ENCODE peak calls at places on chromosomes 1 and 21, in six cellular contexts. F, B, S, M, Q and J are unnamed samples.

GRCh38 chr1:62621907-62622306 is 24.6 kb downstream of the ANGPTL3 start:
- DNase-seq in F (no peak), B (no peak), S (peak), M (peak), Q (no peak), J (no peak)

GRCh38 chr1:234659538-234659937 is 49.6 kb upstream of the IRF2BP2 start:
- DNase-seq in F (no peak), B (no peak), S (peak), M (no peak), Q (no peak), J (no peak)

GRCh38 chr1:15429701-15430149 is 8.5 kb upstream of the CTRC start:
- DNase-seq in F (no peak), B (no peak), S (peak), M (no peak), Q (no peak), J (no peak)

GRCh38 chr1:201408176-201408814 is 9.2 kb upstream of the LAD1 start:
- DNase-seq in F (peak), B (peak), S (peak), M (peak), Q (peak), J (peak)

GRCh38 chr21:35367558-35367957 is 318.5 kb upstream of the RUNX1 start:
- DNase-seq in F (no peak), B (no peak), S (no peak), M (peak), Q (no peak), J (no peak)

GRCh38 chr1:58724483-58724882 is 24.6 kb upstream of the MYSM1 start:
- DNase-seq in F (no peak), B (no peak), S (no peak), M (no peak), Q (no peak), J (no peak)

GRCh38 chr1:38788937-38789336 is 70.6 kb downstream of the RRAGC start:
- DNase-seq in F (no peak), B (no peak), S (no peak), M (no peak), Q (no peak), J (no peak)

GRCh38 chr1:199029855-199030254 is 391.0 kb downstream of the PTPRC start:
- DNase-seq in F (no peak), B (no peak), S (peak), M (no peak), Q (no peak), J (peak)

GRCh38 chr1:152735648-152736047 is 22.2 kb upstream of the KPRP start:
- DNase-seq in F (no peak), B (no peak), S (no peak), M (no peak), Q (no peak), J (no peak)

GRCh38 chr1:182626527-182626926 is 22.3 kb upstream of the RGS16 start:
- DNase-seq in F (no peak), B (no peak), S (no peak), M (no peak), Q (no peak), J (no peak)

GRCh38 chr1:12424150-12424549 is 193.9 kb downstream of the DHRS3 start:
- DNase-seq in F (no peak), B (no peak), S (peak), M (no peak), Q (no peak), J (no peak)

GRCh38 chr1:41895552-41895951 is 23.2 kb downstream of the HIVEP3 start:
- DNase-seq in F (no peak), B (peak), S (peak), M (peak), Q (no peak), J (peak)

GRCh38 chr1:179101566-179101965 is 19.7 kb downstream of the TOR3A start:
- DNase-seq in F (no peak), B (no peak), S (no peak), M (no peak), Q (no peak), J (no peak)

GRCh38 chr1:198068280-198068679 is 88.5 kb upstream of the NEK7 start:
- DNase-seq in F (no peak), B (no peak), S (no peak), M (no peak), Q (no peak), J (no peak)

GRCh38 chr21:46096997-46097825 is 701 bp upstream of the COL6A2 start:
- DNase-seq in F (no peak), B (peak), S (no peak), M (no peak), Q (peak), J (no peak)

GRCh38 chr1:248752119-248752931 is 3.2 kb downstream of the LYPD8 start:
- DNase-seq in F (no peak), B (no peak), S (peak), M (no peak), Q (no peak), J (no peak)

GRCh38 chr1:13667696-13668095 is 32.3 kb upstream of the PRDM2 start:
- DNase-seq in F (no peak), B (no peak), S (no peak), M (no peak), Q (no peak), J (no peak)

GRCh38 chr1:23936481-23937176 is 23.0 kb upstream of the PNRC2 start:
- DNase-seq in F (no peak), B (no peak), S (no peak), M (no peak), Q (no peak), J (no peak)

GRCh38 chr1:247421074-247421473 is 5.1 kb downstream of the NLRP3 start:
- DNase-seq in F (no peak), B (no peak), S (peak), M (no peak), Q (no peak), J (no peak)

GRCh38 chr1:22420456-22421053 is 31.1 kb upstream of the ZBTB40 start:
- DNase-seq in F (peak), B (peak), S (peak), M (peak), Q (peak), J (peak)

GRCh38 chr1:1040004-1040991 is 20.4 kb downstream of the AGRN start:
- DNase-seq in F (peak), B (peak), S (peak), M (peak), Q (peak), J (peak)

GRCh38 chr21:16116798-16117197 is 387.0 kb downstream of the USP25 start:
- DNase-seq in F (no peak), B (no peak), S (peak), M (no peak), Q (no peak), J (no peak)

GRCh38 chr1:222974496-222974895 is 159.7 kb downstream of the DISP1 start:
- DNase-seq in F (no peak), B (no peak), S (peak), M (no peak), Q (no peak), J (no peak)

GRCh38 chr21:45064091-45064490 is 10.3 kb upstream of the ADARB1 start:
- DNase-seq in F (no peak), B (no peak), S (no peak), M (no peak), Q (no peak), J (no peak)

GRCh38 chr1:8727809-8728213 is 89.6 kb downstream of the RERE start:
- DNase-seq in F (no peak), B (no peak), S (no peak), M (peak), Q (no peak), J (no peak)

GRCh38 chr1:235105051-235106043 is 23.3 kb downstream of the TOMM20 start:
- DNase-seq in F (no peak), B (peak), S (peak), M (no peak), Q (no peak), J (no peak)

GRCh38 chr1:79079770-79080169 is 73.2 kb upstream of the ADGRL4 start:
- DNase-seq in F (no peak), B (no peak), S (peak), M (no peak), Q (no peak), J (no peak)

GRCh38 chr21:21097425-21097824 is 99.2 kb downstream of the NCAM2 start:
- DNase-seq in F (no peak), B (no peak), S (no peak), M (no peak), Q (no peak), J (no peak)

GRCh38 chr1:6103111-6103853 is 57.6 kb downstream of the KCNAB2 start:
- DNase-seq in F (no peak), B (no peak), S (no peak), M (no peak), Q (no peak), J (no peak)

GRCh38 chr1:221228594-221228993 is 349.4 kb downstream of the HLX start:
- DNase-seq in F (no peak), B (no peak), S (no peak), M (no peak), Q (no peak), J (no peak)

GRCh38 chr1:46646844-46647243 is 21.3 kb downstream of the ATPAF1 start:
- DNase-seq in F (no peak), B (no peak), S (peak), M (no peak), Q (no peak), J (no peak)

GRCh38 chr21:15449556-15449955 is 280.2 kb upstream of the USP25 start:
- DNase-seq in F (no peak), B (no peak), S (no peak), M (no peak), Q (no peak), J (no peak)